ENCODE peak calls at places on chromosomes 5 and 9, in seven cellular contexts. R is esophagus squamous epithelium, P is brain microvascular endothelial cell, E is AG09309, W is PC-9, U is endothelial cell of umbilical vein, C is HepG2. M is an unnamed sample.

GRCh38 chr9:73179594-73179993 is 27.9 kb downstream of the ANXA1 start:
- DNase-seq in U (no peak), R (no peak), W (peak), C (no peak), E (no peak), P (no peak), M (no peak)

GRCh38 chr9:23088932-23089364 is 642.3 kb downstream of the DMRTA1 start:
- DNase-seq in R (no peak), P (no peak), U (peak), C (no peak), W (no peak), E (no peak), M (peak)

GRCh38 chr9:2709645-2710101 is 7.6 kb upstream of the KCNV2 start:
- DNase-seq in P (no peak), R (no peak), E (no peak), C (no peak), W (no peak), U (no peak), M (peak)

GRCh38 chr9:83133316-83133715 is 70.4 kb upstream of the RASEF start:
- DNase-seq in U (no peak), P (no peak), W (no peak), R (no peak), E (no peak), C (no peak), M (no peak)

GRCh38 chr5:36744678-36745659 is 131.6 kb upstream of the NIPBL start:
- DNase-seq in C (peak), U (peak), W (peak), P (peak), R (no peak), E (no peak), M (peak)

GRCh38 chr5:14197056-14197455 is 53.9 kb downstream of the TRIO start:
- DNase-seq in R (no peak), C (no peak), E (no peak), P (no peak), W (no peak), U (no peak), M (no peak)

GRCh38 chr5:80069251-80069650 is 34.1 kb downstream of the THBS4 start:
- DNase-seq in C (no peak), U (no peak), P (no peak), R (no peak), E (no peak), W (no peak), M (no peak)

GRCh38 chr5:69000216-69000615 is 93.6 kb upstream of the SLC30A5 start:
- DNase-seq in P (no peak), W (no peak), R (no peak), E (no peak), C (no peak), U (no peak), M (no peak)

GRCh38 chr9:79224672-79225433 is 346.9 kb upstream of the TLE4 start:
- DNase-seq in E (peak), R (no peak), U (no peak), C (no peak), P (peak), W (no peak), M (no peak)

GRCh38 chr5:168765220-168766037 is 186.3 kb upstream of the PANK3 start:
- DNase-seq in W (no peak), C (no peak), U (no peak), P (no peak), E (peak), R (no peak), M (no peak)

GRCh38 chr9:130877300-130877699 is 19.3 kb downstream of the QRFP start:
- DNase-seq in R (no peak), C (no peak), E (no peak), W (no peak), U (no peak), P (no peak), M (no peak)

GRCh38 chr5:168746893-168747640 is 167.9 kb upstream of the PANK3 start:
- DNase-seq in E (no peak), C (no peak), U (no peak), W (no peak), R (no peak), P (no peak), M (no peak)

GRCh38 chr5:317086-317811 is 4.3 kb upstream of the AHRR start:
- DNase-seq in R (no peak), E (peak), P (peak), U (peak), W (no peak), C (peak), M (peak)

GRCh38 chr5:150918613-150919012 is 13.8 kb upstream of the ZNF300 start:
- DNase-seq in E (no peak), R (no peak), U (peak), P (no peak), C (no peak), W (no peak), M (no peak)

GRCh38 chr5:59124983-59125960 is 542.4 kb downstream of the RAB3C start:
- DNase-seq in U (no peak), P (no peak), E (no peak), W (no peak), R (no peak), C (no peak), M (peak)

GRCh38 chr5:32233696-32234447 is 59.8 kb upstream of the GOLPH3 start:
- DNase-seq in P (peak), C (peak), E (no peak), W (peak), R (no peak), U (peak), M (no peak)

GRCh38 chr9:135227641-135228251 is 140.3 kb downstream of the OLFM1 start:
- DNase-seq in R (no peak), E (no peak), C (no peak), U (no peak), P (no peak), W (no peak), M (no peak)

GRCh38 chr9:136852664-136853595 is 784 bp downstream of the MAMDC4 start:
- DNase-seq in U (no peak), E (no peak), W (no peak), R (no peak), P (no peak), C (no peak), M (no peak)

GRCh38 chr5:138666226-138666742 is 86.9 kb upstream of the CTNNA1 start:
- DNase-seq in P (no peak), R (no peak), E (no peak), W (no peak), U (no peak), C (no peak), M (no peak)

GRCh38 chr9:4182831-4183230 is 117.0 kb downstream of the GLIS3 start:
- DNase-seq in P (no peak), U (no peak), W (no peak), E (no peak), R (no peak), C (no peak), M (no peak)

GRCh38 chr9:28774433-28775029 is 1201.2 kb upstream of the C9orf72 start:
- DNase-seq in E (no peak), W (no peak), U (peak), C (peak), P (no peak), R (no peak), M (peak)

GRCh38 chr5:133731951-133732350 is 119.6 kb upstream of the FSTL4 start:
- DNase-seq in U (no peak), P (no peak), R (no peak), W (no peak), C (no peak), E (no peak), M (no peak)

GRCh38 chr5:173721259-173722232 is 105.1 kb upstream of the BOD1 start:
- DNase-seq in W (no peak), E (no peak), C (no peak), U (no peak), P (no peak), R (no peak), M (no peak)
- TF ChIP-seq CTCF in W (no peak), E (no peak), C (no peak), U (no peak), P (peak), R (no peak), M (no peak)

GRCh38 chr5:53568868-53569267 is 8.4 kb downstream of the NDUFS4 start:
- DNase-seq in R (no peak), U (peak), P (no peak), W (no peak), C (no peak), E (peak), M (no peak)

GRCh38 chr5:53569486-53569885 is 9.0 kb downstream of the NDUFS4 start:
- DNase-seq in E (no peak), W (no peak), P (no peak), U (peak), R (no peak), C (no peak), M (no peak)

GRCh38 chr5:53576674-53577073 is 16.2 kb downstream of the NDUFS4 start:
- DNase-seq in P (no peak), C (peak), R (no peak), W (no peak), U (no peak), E (no peak), M (no peak)

DNA sequence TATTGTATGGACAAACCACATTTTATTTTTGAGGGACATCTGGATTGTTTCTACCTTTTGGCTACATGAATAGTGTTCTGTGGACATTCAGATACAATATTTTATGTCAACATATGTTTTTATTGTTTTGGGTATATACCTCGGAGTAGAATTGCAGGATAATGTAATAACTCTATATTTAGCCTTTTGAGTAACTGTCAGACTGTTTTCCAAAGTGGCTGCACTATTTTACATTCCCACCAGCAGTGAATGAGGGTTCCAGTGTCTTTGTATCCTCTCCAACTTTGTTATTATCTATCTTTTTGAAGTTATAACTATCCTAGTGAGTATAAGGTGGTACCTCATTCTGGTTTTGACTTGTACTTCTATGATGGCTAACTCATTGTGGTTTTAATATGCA is 11.0 kb downstream of the NDUFS4 start:
- DNase-seq in U (no peak), W (no peak), P (no peak), E (no peak), R (no peak), C (no peak), M (no peak)
- H3K4me3 ChIP-seq in U (no peak), W (no peak), P (no peak), E (no peak), R (no peak), C (no peak), M (no peak)

GRCh38 chr9:97475079-97475478 is 26.4 kb upstream of the TMOD1 start:
- DNase-seq in R (no peak), P (no peak), U (no peak), C (no peak), W (no peak), E (peak), M (no peak)

GRCh38 chr9:97468658-97469448 is 32.6 kb upstream of the TMOD1 start:
- DNase-seq in U (peak), P (peak), R (no peak), E (no peak), W (no peak), C (peak), M (peak)

GRCh38 chr9:97473717-97474116 is 27.7 kb upstream of the TMOD1 start:
- DNase-seq in W (no peak), R (no peak), U (no peak), E (no peak), P (no peak), C (no peak), M (no peak)

GRCh38 chr9:97474373-97474925 is 27.0 kb upstream of the TMOD1 start:
- DNase-seq in W (no peak), U (no peak), C (no peak), R (no peak), P (peak), E (no peak), M (no peak)

DNA sequence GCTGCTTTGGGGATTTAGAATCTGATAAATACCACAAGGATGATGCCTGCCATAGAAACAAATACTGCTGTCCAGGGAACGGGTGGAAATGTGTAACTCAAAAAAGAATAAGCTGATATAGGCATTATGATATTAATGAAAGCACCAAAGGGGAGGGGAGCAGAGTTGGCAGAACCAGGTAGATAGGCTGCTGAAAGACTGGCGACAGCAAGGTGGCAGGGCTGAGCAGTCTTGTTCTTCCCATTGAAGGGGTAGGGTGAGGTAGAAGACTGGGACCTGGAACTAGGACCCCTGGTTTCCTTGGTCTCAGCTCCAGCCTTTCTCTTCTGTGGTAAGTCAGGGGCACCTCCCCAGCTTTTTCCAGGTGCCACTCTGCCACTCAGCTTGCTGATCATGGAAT is 31.4 kb upstream of the TMOD1 start:
- DNase-seq in E (no peak), C (no peak), P (no peak), R (no peak), W (no peak), U (no peak), M (peak)
- TF ChIP-seq CTCF in E (no peak), C (peak), P (peak), R (no peak), W (peak), U (no peak), M (peak)

GRCh38 chr9:88777498-88778312 is 213.6 kb upstream of the S1PR3 start:
- DNase-seq in C (no peak), E (no peak), U (peak), W (no peak), R (no peak), P (peak), M (peak)

GRCh38 chr9:88775037-88775471 is 216.2 kb upstream of the S1PR3 start:
- DNase-seq in W (peak), E (peak), P (peak), U (peak), R (no peak), C (no peak), M (no peak)

GRCh38 chr9:88775966-88776365 is 215.3 kb upstream of the S1PR3 start:
- DNase-seq in P (no peak), W (no peak), R (no peak), U (no peak), E (no peak), C (no peak), M (no peak)

GRCh38 chr9:88775559-88775958 is 215.7 kb upstream of the S1PR3 start:
- DNase-seq in P (peak), E (no peak), W (peak), R (no peak), U (peak), C (no peak), M (no peak)

GRCh38 chr9:88776717-88777497 is 214.4 kb upstream of the S1PR3 start:
- DNase-seq in P (peak), E (no peak), C (peak), R (no peak), U (peak), W (peak), M (no peak)
- H3K4me3 ChIP-seq in P (no peak), E (no peak), C (no peak), R (no peak), U (peak), W (peak), M (no peak)

GRCh38 chr5:91072891-91073290 is 310.2 kb downstream of the ARRDC3 start:
- DNase-seq in R (no peak), E (peak), C (no peak), P (no peak), W (no peak), U (no peak), M (no peak)

GRCh38 chr5:91076138-91076537 is 307.0 kb downstream of the ARRDC3 start:
- DNase-seq in P (no peak), W (no peak), U (no peak), R (no peak), E (no peak), C (no peak), M (no peak)

GRCh38 chr5:91077623-91078022 is 305.5 kb downstream of the ARRDC3 start:
- DNase-seq in P (no peak), W (peak), R (no peak), U (no peak), C (no peak), E (no peak), M (no peak)

GRCh38 chr5:91070761-91071429 is 312.2 kb downstream of the ARRDC3 start:
- DNase-seq in R (no peak), C (no peak), P (no peak), W (no peak), E (no peak), U (no peak), M (no peak)

DNA sequence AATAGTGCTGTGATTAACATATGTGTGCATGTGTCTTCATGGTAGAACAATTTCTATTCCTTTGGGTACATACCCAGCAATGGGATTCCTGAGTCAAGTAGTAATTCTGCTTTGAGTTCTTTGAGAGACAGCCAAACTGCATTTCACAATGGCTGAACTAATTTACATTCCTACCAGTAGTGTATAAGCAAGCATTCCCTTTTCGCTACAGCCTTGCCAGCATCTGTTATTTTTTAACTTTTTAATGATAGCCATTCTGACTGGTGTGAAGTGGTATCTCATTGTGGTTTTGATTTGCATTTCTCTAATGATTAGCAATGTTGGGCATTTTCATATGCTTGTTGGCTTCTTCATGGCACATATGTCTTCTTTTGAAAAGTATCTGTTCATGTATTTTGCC is 308.5 kb downstream of the ARRDC3 start:
- DNase-seq in E (peak), C (peak), W (no peak), R (no peak), U (no peak), P (peak), M (no peak)
- TF ChIP-seq CTCF in E (peak), C (no peak), W (no peak), R (peak), U (no peak), P (peak), M (no peak)

DNA sequence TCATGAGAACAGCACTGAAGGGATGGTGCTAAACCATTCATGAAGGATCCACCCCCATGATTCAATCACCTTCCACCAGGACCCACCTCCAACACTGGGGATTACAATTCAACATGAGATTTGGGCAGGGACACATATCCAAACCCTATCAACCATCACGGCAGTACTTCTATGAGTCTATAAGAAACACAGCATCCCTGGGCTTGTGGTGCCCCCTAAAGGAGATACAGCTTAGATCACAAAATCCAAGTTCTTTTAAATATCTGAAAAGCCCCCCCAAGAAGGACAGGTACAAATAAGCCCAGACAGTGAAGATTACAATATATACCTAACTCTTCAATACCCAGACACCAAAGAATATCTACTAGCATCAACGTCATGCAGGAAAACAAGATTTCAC is 233.7 kb upstream of the ADRA1B start:
- DNase-seq in R (no peak), U (no peak), P (no peak), W (no peak), E (no peak), C (no peak), M (no peak)
- H3K4me3 ChIP-seq in R (no peak), U (no peak), P (no peak), W (no peak), E (no peak), C (no peak), M (no peak)

DNA sequence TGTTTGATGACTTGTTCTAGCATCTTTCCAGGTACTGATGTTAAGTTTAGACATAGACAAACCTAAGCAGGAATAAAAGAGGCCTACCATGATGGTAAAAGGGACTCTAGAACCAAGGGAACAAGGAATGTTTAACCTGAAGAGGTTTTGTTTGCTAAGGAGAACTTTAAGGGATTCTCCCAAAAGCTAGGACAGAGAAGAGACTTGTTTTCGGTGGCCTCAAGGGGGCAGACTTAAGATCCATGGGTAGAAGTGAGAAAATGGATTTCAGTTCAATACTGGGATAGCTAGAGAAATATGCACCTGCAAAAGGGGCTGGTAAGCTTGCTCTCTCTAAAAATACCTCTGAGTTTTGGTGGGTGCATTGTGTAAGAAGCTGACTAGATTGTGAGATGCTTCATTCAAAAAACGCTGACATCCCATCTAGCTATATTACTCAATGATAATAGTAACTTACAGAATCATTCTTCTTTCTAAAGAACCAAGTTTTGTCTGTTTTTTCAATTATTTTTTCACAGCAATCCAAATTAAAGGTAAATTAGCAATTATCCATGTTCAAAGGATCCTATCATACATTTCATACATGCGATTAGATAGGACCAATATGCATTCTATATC is 5.5 kb upstream of the ADRB2 start:
- DNase-seq in P (no peak), R (no peak), E (no peak), U (peak), W (no peak), C (peak), M (peak)
- TF ChIP-seq CTCF in P (peak), R (peak), E (peak), U (peak), W (peak), C (peak), M (peak)

M was measured in GM12865.